ENCODE peak calls at places on chromosomes 5 and 9, in five cellular contexts. F is GM13977, B is pons, I is DND-41, Y is NCI-H774. Q is an unnamed sample.

GRCh38 chr9:87909310-87910041 is 8.3 kb upstream of the SPATA31C1 start:
- DNase-seq in Y (peak), I (no peak), B (no peak), F (no peak), Q (no peak)

GRCh38 chr9:96168882-96169281 is 133.1 kb downstream of the HSD17B3 start:
- DNase-seq in I (no peak), F (no peak), Y (no peak), B (no peak), Q (no peak)

GRCh38 chr5:140041492-140042421 is 1.3 kb downstream of the NRG2 start:
- DNase-seq in I (no peak), F (peak), B (peak), Y (no peak), Q (peak)

GRCh38 chr5:159850192-159850573 is 66.1 kb upstream of the ADRA1B start:
- DNase-seq in F (no peak), B (no peak), Y (no peak), I (no peak), Q (no peak)

GRCh38 chr9:132748450-132748849 is 78.2 kb downstream of the GTF3C4 start:
- DNase-seq in B (no peak), F (no peak), I (no peak), Y (no peak), Q (no peak)

GRCh38 chr9:75903785-75904360 is 13.4 kb downstream of the PCSK5 start:
- DNase-seq in B (no peak), I (no peak), Y (no peak), F (no peak), Q (no peak)

GRCh38 chr9:124741149-124741548 is 30.0 kb downstream of the NR6A1 start:
- DNase-seq in I (no peak), Y (no peak), F (no peak), B (no peak), Q (no peak)

GRCh38 chr9:128902351-128903078 is 18.3 kb upstream of the PHYHD1 start:
- DNase-seq in I (peak), F (peak), B (no peak), Y (no peak), Q (no peak)

GRCh38 chr5:180201051-180201987 is 7.7 kb downstream of the RASGEF1C start:
- DNase-seq in I (peak), B (no peak), F (no peak), Y (peak), Q (no peak)

GRCh38 chr5:86885011-86885410 is 267.3 kb downstream of the COX7C start:
- DNase-seq in Y (no peak), B (no peak), F (no peak), I (no peak), Q (no peak)

GRCh38 chr5:174402224-174402812 is 322.1 kb upstream of the MSX2 start:
- DNase-seq in Y (no peak), B (no peak), I (no peak), F (no peak), Q (no peak)

GRCh38 chr5:124735169-124735858 is 11.1 kb downstream of the ZNF608 start:
- DNase-seq in Y (no peak), B (no peak), I (no peak), F (peak), Q (peak)

GRCh38 chr5:148708854-148709253 is 54.5 kb upstream of the HTR4 start:
- DNase-seq in B (no peak), F (no peak), I (no peak), Y (no peak), Q (peak)

GRCh38 chr9:72998363-72998762 is 45.5 kb upstream of the ALDH1A1 start:
- DNase-seq in I (no peak), F (no peak), Y (no peak), B (no peak), Q (no peak)

GRCh38 chr9:84493284-84493947 is 152.9 kb upstream of the SLC28A3 start:
- DNase-seq in F (no peak), I (no peak), Y (no peak), B (no peak), Q (no peak)

GRCh38 chr5:106127341-106127781 is 1543.4 kb downstream of the EFNA5 start:
- DNase-seq in F (peak), B (no peak), Y (no peak), I (no peak), Q (no peak)

GRCh38 chr5:15577132-15577531 is 77.2 kb downstream of the FBXL7 start:
- DNase-seq in Y (no peak), I (no peak), B (no peak), F (no peak), Q (no peak)

GRCh38 chr5:160466889-160467554 is 45.4 kb downstream of the PTTG1 start:
- DNase-seq in B (no peak), I (no peak), F (no peak), Y (no peak), Q (peak)